ENCODE peak calls at places on chromosomes 16 and 17, in six cellular contexts. L is stimulated activated CD8-positive, alpha-beta memory T cell treated with anti-CD3 and anti-CD28 coated beads, Interleukin-15, amount 100 ng/mL, for 24 hours; D is SW480; E is DMS 273 treated with DMSO at 0.1 percent for 48 hours; Q is NCI-H1930; I is amniotic stem cell. H is an unnamed sample.

GRCh38 chr17:68035131-68035522 is 408 bp upstream of the KPNA2 start:
- DNase-seq in L (peak), D (no peak), E (peak), Q (peak), I (peak), H (no peak)

GRCh38 chr17:81002409-81003361 is 11.0 kb downstream of the CHMP6 start:
- DNase-seq in L (no peak), D (peak), E (no peak), Q (no peak), I (no peak), H (no peak)

GRCh38 chr16:75102595-75102994 is 14.0 kb downstream of the LDHD start:
- DNase-seq in L (no peak), D (no peak), E (no peak), Q (no peak), I (no peak), H (no peak)

GRCh38 chr17:65071861-65072260 is 15.3 kb upstream of the GNA13 start:
- DNase-seq in L (no peak), D (peak), E (no peak), Q (no peak), I (no peak), H (no peak)

GRCh38 chr16:84069540-84069939 is 26.9 kb upstream of the SLC38A8 start:
- DNase-seq in L (no peak), D (no peak), E (no peak), Q (no peak), I (no peak), H (no peak)

GRCh38 chr17:72591500-72592241 is 470.9 kb downstream of the SOX9 start:
- DNase-seq in L (no peak), D (peak), E (no peak), Q (no peak), I (no peak), H (no peak)

GRCh38 chr17:29048440-29049360 is 5.8 kb downstream of the PIPOX start:
- DNase-seq in L (no peak), D (no peak), E (no peak), Q (no peak), I (no peak), H (no peak)

GRCh38 chr17:31550389-31551056 is 159.0 kb downstream of the RAB11FIP4 start:
- DNase-seq in L (no peak), D (no peak), E (no peak), Q (peak), I (no peak), H (no peak)

GRCh38 chr17:77322534-77323412 is 182.0 kb downstream of the SEC14L1 start:
- DNase-seq in L (no peak), D (peak), E (no peak), Q (no peak), I (peak), H (peak)

GRCh38 chr17:77884019-77884418 is 74.5 kb upstream of the TNRC6C start:
- DNase-seq in L (no peak), D (no peak), E (peak), Q (peak), I (no peak), H (peak)

GRCh38 chr17:44794699-44795413 is 35.2 kb downstream of the GJC1 start:
- DNase-seq in L (no peak), D (peak), E (no peak), Q (no peak), I (peak), H (no peak)

GRCh38 chr17:35084987-35085386 is 21.5 kb upstream of the RFFL start:
- DNase-seq in L (no peak), D (peak), E (no peak), Q (no peak), I (no peak), H (no peak)